ENCODE peak calls at places on chromosomes 16 and 17, in ten cellular contexts. L is heart left ventricle, Z is ascending aorta, X is body of pancreas, O is tibial artery, S is OCI-LY7, N is psoas muscle, V is cardiac fibroblast, F is coronary artery, Y is AG10803. E is an unnamed sample.

GRCh38 chr17:80101160-80101945 is at the start of gene GAA:
- DNase-seq in L (peak), Z (peak), O (peak), F (peak), S (peak), X (peak), Y (peak), V (peak), N (peak), E (peak)

GRCh38 chr17:34651267-34651955 is 72.0 kb downstream of the TMEM132E start:
- DNase-seq in V (no peak), F (no peak), S (no peak), O (no peak), Z (no peak), L (no peak), Y (no peak), X (no peak), N (no peak), E (no peak)

GRCh38 chr17:40993856-40994255 is at the start of gene KRTAP3-3:
- DNase-seq in V (no peak), Z (no peak), L (no peak), O (no peak), F (no peak), N (no peak), X (no peak), Y (no peak), S (no peak), E (no peak)

GRCh38 chr17:29149431-29150064 is 30.6 kb downstream of the MYO18A start:
- DNase-seq in L (no peak), F (no peak), Z (peak), V (peak), S (peak), O (peak), N (peak), X (no peak), Y (no peak), E (no peak)

GRCh38 chr16:21100447-21100846 is 50.2 kb downstream of the DNAH3 start:
- DNase-seq in S (no peak), N (no peak), V (peak), Y (peak), X (no peak), O (no peak), L (no peak), Z (no peak), F (no peak), E (peak)

GRCh38 chr17:51200846-51201245 is 34.6 kb downstream of the NME2 start:
- DNase-seq in F (no peak), Z (no peak), O (no peak), X (no peak), L (no peak), V (no peak), S (no peak), N (no peak), Y (no peak), E (no peak)

GRCh38 chr17:7705269-7706255 is 560 bp downstream of the EFNB3 start:
- DNase-seq in Y (no peak), O (no peak), L (peak), V (no peak), S (no peak), X (no peak), F (no peak), Z (no peak), N (no peak), E (no peak)

GRCh38 chr16:11478431-11479119 is 108.1 kb downstream of the LITAF start:
- DNase-seq in X (no peak), O (peak), S (no peak), Y (no peak), V (no peak), F (no peak), Z (no peak), L (no peak), N (no peak), E (no peak)

GRCh38 chr17:79707931-79708891 is 22.5 kb upstream of the ENPP7 start:
- DNase-seq in N (no peak), F (no peak), S (peak), Y (peak), X (peak), O (no peak), V (peak), L (no peak), Z (no peak), E (peak)

GRCh38 chr16:67628216-67628615 is 16.7 kb upstream of the CARMIL2 start:
- DNase-seq in Y (no peak), V (no peak), S (no peak), F (no peak), X (no peak), Z (no peak), N (no peak), O (no peak), L (no peak), E (no peak)

GRCh38 chr16:67637625-67638024 is 7.3 kb upstream of the CARMIL2 start:
- DNase-seq in Z (no peak), X (no peak), O (no peak), L (no peak), S (no peak), Y (no peak), V (no peak), F (no peak), N (no peak), E (no peak)

GRCh38 chr16:67636713-67637112 is 8.2 kb upstream of the CARMIL2 start:
- DNase-seq in O (no peak), X (no peak), V (no peak), L (no peak), N (no peak), S (no peak), F (no peak), Y (no peak), Z (no peak), E (no peak)

GRCh38 chr16:67632415-67633172 is 12.3 kb upstream of the CARMIL2 start:
- DNase-seq in X (no peak), Y (peak), L (peak), Z (no peak), V (peak), S (no peak), N (no peak), O (no peak), F (no peak), E (peak)
- TF ChIP-seq CTCF in X (no peak), Y (no peak), L (no peak), Z (no peak), V (no peak), S (no peak), N (no peak), O (no peak), F (no peak), E (peak)

GRCh38 chr17:61447358-61447757 is 4.9 kb upstream of the TBX4 start:
- DNase-seq in L (no peak), F (peak), Z (no peak), S (no peak), O (no peak), V (no peak), X (no peak), N (no peak), Y (no peak), E (no peak)

GRCh38 chr17:61450641-61451537 is 1.3 kb upstream of the TBX4 start:
- DNase-seq in Z (no peak), L (no peak), S (no peak), X (no peak), F (peak), N (no peak), Y (no peak), O (no peak), V (no peak), E (no peak)

GRCh38 chr17:61451538-61452300 is 503 bp upstream of the TBX4 start:
- DNase-seq in N (peak), X (no peak), O (no peak), V (no peak), F (peak), Y (no peak), S (no peak), Z (no peak), L (no peak), E (no peak)

GRCh38 chr17:61448042-61448441 is 4.2 kb upstream of the TBX4 start:
- DNase-seq in S (no peak), F (no peak), L (no peak), X (no peak), O (no peak), N (no peak), V (no peak), Y (no peak), Z (no peak), E (no peak)

DNA sequence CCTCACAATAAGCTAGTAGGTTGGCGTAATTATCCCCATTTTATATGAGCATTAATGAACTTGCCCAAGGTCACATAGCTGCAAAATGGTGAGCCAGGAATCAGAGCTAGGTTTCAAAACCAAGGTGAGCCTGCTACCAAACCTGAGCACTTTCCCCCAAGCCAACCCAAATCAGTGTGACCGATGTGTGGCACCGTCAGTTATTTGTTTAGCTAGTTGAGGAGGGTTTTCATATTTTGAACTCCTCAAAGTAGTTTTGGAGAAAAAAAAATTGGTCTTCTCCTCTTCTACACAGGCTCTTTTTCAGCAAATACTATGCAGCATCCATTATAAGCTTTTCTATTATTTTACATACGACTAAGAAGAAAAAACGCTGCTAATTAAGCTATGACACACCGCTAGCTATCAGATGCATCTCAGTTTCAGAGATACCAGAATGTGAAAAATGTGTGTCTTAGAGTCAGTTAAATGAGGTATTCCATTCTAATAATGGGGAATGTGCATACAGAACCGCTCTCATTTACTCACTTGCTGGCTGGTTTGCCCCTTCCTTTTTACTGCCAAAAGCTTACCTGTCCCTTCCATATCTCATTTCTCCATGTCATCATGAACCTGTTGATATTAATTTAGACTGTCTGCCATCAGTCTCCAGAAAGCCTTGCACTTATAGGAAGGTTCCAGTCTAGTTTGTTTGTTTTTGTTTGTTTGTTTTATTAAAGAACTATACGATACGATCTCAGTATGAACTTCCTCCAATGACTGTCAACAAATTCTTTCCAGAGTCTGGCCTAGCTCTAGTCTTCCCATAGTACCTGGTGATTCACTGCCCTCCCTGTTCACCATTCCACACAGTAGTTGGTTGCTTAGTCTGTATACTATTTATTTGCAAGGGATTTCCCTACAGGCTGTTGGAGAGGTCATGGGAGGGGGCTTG is 2.2 kb upstream of the TBX4 start:
- DNase-seq in V (no peak), F (no peak), S (no peak), Y (no peak), X (no peak), L (no peak), O (no peak), N (no peak), Z (no peak), E (no peak)
- H3K4me3 ChIP-seq in V (no peak), F (no peak), S (no peak), Y (no peak), X (no peak), L (no peak), O (no peak), N (no peak), Z (no peak), E (no peak)

GRCh38 chr16:17921357-17921978 is 415.1 kb downstream of the NPIPA8 start:
- DNase-seq in L (no peak), Z (no peak), X (peak), N (no peak), S (peak), O (no peak), F (no peak), V (no peak), Y (peak), E (no peak)
- TF ChIP-seq CTCF in L (no peak), Z (no peak), X (peak), N (peak), S (peak), O (no peak), F (no peak), V (peak), Y (peak), E (peak)

DNA sequence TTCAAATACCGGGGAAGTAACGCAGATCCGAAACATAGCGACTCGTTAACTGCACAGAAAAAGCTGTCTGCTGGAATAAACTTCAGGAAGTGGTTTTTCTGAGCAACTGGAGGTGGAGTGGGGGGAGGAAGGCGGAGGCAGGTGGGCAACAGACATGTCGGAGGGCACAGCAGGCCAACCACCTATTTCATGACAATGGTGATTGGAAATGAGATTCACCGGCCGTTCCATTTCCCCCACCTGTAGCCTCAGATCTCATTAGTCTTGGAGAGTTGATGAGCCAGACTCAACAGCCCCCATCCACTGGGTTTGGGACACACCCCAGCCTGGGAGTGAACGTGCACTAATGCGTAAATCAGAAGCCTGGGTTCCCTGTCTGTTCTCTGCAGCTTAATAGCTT is 7.7 kb upstream of the PECAM1 start:
- DNase-seq in X (no peak), O (no peak), V (no peak), Y (no peak), L (no peak), Z (no peak), N (no peak), F (no peak), S (no peak), E (no peak)
- H3K4me3 ChIP-seq in X (no peak), O (no peak), V (no peak), Y (no peak), L (no peak), Z (no peak), N (no peak), F (no peak), S (no peak), E (no peak)

GRCh38 chr17:74746922-74747321 is 1.5 kb upstream of the NHERF1 start:
- DNase-seq in X (no peak), Y (no peak), F (no peak), V (peak), S (no peak), L (peak), O (no peak), Z (peak), N (no peak), E (no peak)

GRCh38 chr17:74749262-74750038 is 1.0 kb downstream of the NHERF1 start:
- DNase-seq in V (no peak), Z (no peak), L (peak), S (peak), Y (no peak), F (no peak), O (no peak), X (peak), N (peak), E (no peak)

GRCh38 chr17:74748279-74748528 is 224 bp upstream of the NHERF1 start:
- DNase-seq in Z (no peak), F (no peak), O (no peak), N (no peak), X (no peak), Y (no peak), S (no peak), L (no peak), V (no peak), E (no peak)

GRCh38 chr17:74750039-74750326 is 1.6 kb downstream of the NHERF1 start:
- DNase-seq in O (no peak), X (no peak), N (peak), Z (no peak), F (no peak), S (no peak), L (no peak), V (no peak), Y (no peak), E (no peak)

GRCh38 chr17:74748529-74749261 is at the start of gene NHERF1:
- DNase-seq in V (peak), L (peak), S (peak), Y (peak), Z (peak), X (peak), O (peak), F (peak), N (peak), E (peak)
- TF ChIP-seq CTCF in V (no peak), L (peak), S (peak), Y (no peak), Z (no peak), X (peak), O (no peak), F (no peak), N (no peak), E (peak)

GRCh38 chr16:3099395-3099731 is 269 bp upstream of the ZSCAN10 start:
- DNase-seq in Z (no peak), X (no peak), S (no peak), N (no peak), V (no peak), Y (no peak), L (no peak), F (no peak), O (no peak), E (no peak)

GRCh38 chr16:3098459-3099394 is at the start of gene ZSCAN10:
- DNase-seq in O (no peak), Y (no peak), Z (no peak), S (no peak), F (no peak), X (no peak), N (peak), L (no peak), V (no peak), E (no peak)

GRCh38 chr16:3101018-3101840 is 2.1 kb upstream of the ZSCAN10 start:
- DNase-seq in O (no peak), Y (peak), L (no peak), V (peak), Z (no peak), X (no peak), F (no peak), S (peak), N (peak), E (peak)

GRCh38 chr16:3101841-3102470 is 2.9 kb upstream of the ZSCAN10 start:
- DNase-seq in V (peak), X (no peak), Z (no peak), S (peak), L (peak), Y (no peak), O (no peak), F (no peak), N (peak), E (no peak)

GRCh38 chr16:3099732-3100499 is 822 bp upstream of the ZSCAN10 start:
- DNase-seq in X (peak), S (peak), F (no peak), V (peak), N (peak), O (peak), Z (peak), L (peak), Y (peak), E (peak)
- H3K4me3 ChIP-seq in X (no peak), S (peak), F (peak), V (peak), N (peak), O (peak), Z (peak), L (peak), Y (peak), E (no peak)

DNA sequence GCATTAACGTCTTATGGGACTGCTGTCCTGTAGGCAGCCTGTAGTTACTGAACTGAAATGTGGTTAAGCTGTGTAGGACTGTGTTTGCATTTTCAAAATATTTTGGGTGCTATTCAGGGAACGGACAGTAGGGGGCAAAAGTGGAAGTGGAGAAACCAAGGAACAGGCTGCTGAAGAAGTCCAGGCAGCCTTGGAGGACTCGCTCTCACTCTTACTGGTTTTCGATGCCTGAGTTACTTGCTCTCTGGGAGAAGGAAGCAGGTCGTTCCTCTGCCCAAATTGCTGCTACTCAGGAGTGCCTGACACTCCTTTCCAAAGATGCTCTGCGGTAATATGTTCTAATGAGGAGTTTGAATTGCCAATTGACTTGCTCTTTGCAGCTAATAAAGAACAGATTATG is 64.5 kb upstream of the RBFOX1 start:
- DNase-seq in Z (no peak), V (no peak), S (peak), N (no peak), F (no peak), L (no peak), O (no peak), X (peak), Y (no peak), E (peak)
- TF ChIP-seq CTCF in Z (no peak), V (peak), S (peak), N (peak), F (no peak), L (peak), O (no peak), X (peak), Y (peak), E (peak)

DNA sequence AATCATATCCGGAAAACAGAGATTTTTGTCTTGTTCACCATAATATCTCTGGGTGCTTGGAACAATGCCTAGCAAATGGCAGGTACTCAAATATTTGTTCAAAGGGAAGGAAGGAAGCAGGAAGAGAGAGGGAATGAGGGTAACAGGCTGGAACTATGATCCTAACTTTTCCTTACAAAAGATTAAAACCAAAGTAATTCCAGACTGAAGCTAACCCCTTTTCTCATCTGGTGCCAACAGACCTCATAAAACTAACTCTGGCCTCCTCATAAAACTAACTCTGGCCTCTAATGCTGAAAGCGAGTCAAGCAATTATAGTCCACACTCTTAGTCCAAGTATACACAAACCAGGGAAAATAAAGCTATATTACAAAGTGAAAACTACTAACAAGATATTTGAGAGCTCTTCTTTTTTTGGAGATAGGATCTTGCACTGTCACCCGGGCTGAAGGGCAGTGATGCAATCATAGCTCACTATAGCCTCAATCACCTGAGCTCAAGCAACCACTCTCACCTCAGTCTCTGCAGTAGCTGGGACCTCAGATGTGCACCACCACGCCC is 84.6 kb downstream of the KANSL1 start:
- DNase-seq in F (no peak), Z (no peak), S (no peak), X (no peak), O (no peak), Y (no peak), L (no peak), V (no peak), N (no peak), E (no peak)
- H3K4me3 ChIP-seq in F (no peak), Z (no peak), S (no peak), X (no peak), O (no peak), Y (no peak), L (no peak), V (no peak), N (no peak), E (no peak)

DNA sequence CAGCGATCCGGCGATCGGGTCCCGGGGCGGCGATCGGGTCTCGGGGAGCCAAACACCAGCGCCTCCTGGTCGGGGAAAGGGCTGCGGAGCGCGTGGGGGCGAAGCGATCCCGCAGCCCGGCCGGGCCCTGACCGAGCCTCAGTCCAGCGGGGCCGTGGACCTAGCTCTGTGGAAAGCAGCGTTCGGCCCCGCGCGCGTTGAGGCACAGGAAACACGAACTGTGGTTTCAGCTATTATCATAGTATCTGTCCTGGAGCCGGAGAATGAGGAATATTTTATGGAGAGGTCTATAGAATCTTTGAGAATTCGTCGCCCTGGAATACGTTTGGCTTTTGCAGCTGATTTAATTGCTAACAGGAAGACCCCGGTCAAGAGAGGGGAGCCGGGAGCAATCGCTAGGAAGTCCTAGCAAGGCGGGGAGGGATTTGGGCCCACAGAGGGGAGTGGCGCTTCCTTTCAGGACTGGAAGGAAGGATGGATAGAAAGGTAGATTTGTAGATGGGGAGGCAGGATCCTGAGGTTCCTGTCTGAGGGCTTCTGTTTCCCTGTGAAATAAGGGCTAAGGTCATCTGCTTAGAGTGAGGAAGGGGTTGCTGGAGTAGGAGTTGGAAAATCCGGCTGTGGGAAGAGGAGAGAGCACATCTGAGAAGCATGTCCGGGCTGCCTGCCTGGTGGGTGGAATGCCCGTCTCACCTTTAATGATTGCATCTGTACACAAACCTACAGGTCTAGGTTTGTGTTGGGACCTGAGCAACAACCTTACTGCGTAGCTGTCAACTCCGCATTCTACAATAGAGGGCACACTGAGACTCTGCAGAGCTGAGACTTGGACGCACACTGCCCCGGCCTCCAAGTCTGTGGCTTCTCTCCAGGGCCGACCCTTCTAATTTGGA is 770 bp downstream of the CCNF start:
- DNase-seq in Z (no peak), O (no peak), X (no peak), Y (no peak), L (no peak), N (peak), S (peak), F (no peak), V (peak), E (peak)
- TF ChIP-seq CTCF in Z (no peak), O (no peak), X (no peak), Y (peak), L (no peak), N (no peak), S (peak), F (no peak), V (no peak), E (peak)